ENCODE peak calls at places on chromosome 15, in six cellular contexts. I is IMR-90, R is Peyer's patch, E is AG04450, J is breast epithelium, B is heart left ventricle. P is an unnamed sample. For H3K27me3, the result is how much of the 10 kb centered on the place peaks cover.

GRCh38 chr15:88745696-88746095 is 57.5 kb upstream of the ACAN start:
- DNase-seq in J (no peak), I (peak), E (peak), R (no peak), B (no peak), P (peak)

GRCh38 chr15:87949214-87949933 is 307.2 kb downstream of the NTRK3 start:
- DNase-seq in E (no peak), R (no peak), J (no peak), I (no peak), B (no peak), P (no peak)

GRCh38 chr15:87604857-87605446 is 651.6 kb downstream of the NTRK3 start:
- DNase-seq in I (no peak), E (no peak), R (no peak), B (no peak), J (no peak), P (no peak)

GRCh38 chr15:39504812-39505211 is 76.1 kb upstream of the THBS1 start:
- DNase-seq in R (no peak), E (peak), I (peak), B (no peak), J (no peak), P (peak)

GRCh38 chr15:26160343-26160742 is 297.2 kb upstream of the ATP10A start:
- DNase-seq in I (no peak), E (no peak), J (no peak), B (no peak), R (no peak), P (no peak)

GRCh38 chr15:52234596-52235541 is 43.7 kb upstream of the GNB5 start:
- DNase-seq in B (no peak), J (no peak), E (no peak), R (no peak), I (no peak), P (no peak)

GRCh38 chr15:66707310-66708160 is 5.5 kb downstream of the SMAD6 start:
- DNase-seq in R (peak), E (no peak), B (peak), J (no peak), I (peak), P (no peak)

GRCh38 chr15:61091229-61091628 is 137.9 kb downstream of the RORA start:
- DNase-seq in B (no peak), E (no peak), I (no peak), R (no peak), J (no peak), P (no peak)

GRCh38 chr15:22903961-22904534 is 65.6 kb downstream of the NIPA2 start:
- DNase-seq in E (no peak), B (no peak), J (no peak), R (peak), I (no peak), P (no peak)

GRCh38 chr15:57111002-57111401 is 192.6 kb downstream of the TCF12 start:
- DNase-seq in I (no peak), J (no peak), R (no peak), E (no peak), B (no peak), P (no peak)

GRCh38 chr15:52115598-52116427 is 3.2 kb upstream of the BCL2L10 start:
- DNase-seq in I (peak), E (no peak), B (no peak), R (no peak), J (no peak), P (no peak)

GRCh38 chr15:71559098-71559497 is 251.3 kb upstream of the NR2E3 start:
- DNase-seq in E (peak), R (no peak), J (no peak), B (no peak), I (peak), P (peak)
- H3K4me3 ChIP-seq in E (no peak), R (no peak), J (no peak), B (no peak), I (no peak), P (no peak)

DNA sequence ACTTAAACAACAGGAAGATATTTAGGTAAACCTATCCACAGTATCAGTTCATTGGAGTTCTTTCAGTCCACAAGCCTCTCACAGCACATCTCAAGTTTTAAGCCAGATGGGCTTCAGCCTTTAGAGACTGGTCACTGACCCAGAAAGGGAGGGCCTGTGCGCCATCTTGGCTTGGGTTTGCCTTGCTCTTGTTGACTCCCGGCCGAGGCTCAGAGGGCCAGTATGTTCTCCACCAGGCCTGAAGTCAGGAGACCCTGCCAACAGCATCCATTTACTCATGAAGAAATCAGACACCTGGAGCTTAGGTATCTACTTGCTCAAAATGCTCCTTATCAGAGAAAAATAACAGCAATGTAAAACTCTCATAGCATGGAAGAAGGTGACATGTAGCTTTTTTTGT is 6.2 kb downstream of the RGMA start:
- DNase-seq in I (no peak), R (no peak), J (no peak), E (no peak), B (no peak), P (no peak)
- H3K27me3 ChIP-seq in I (under half), R (under half), J (under half), E (under half), B (under half), P (under half)

GRCh38 chr15:98853593-98854420 is 153.8 kb downstream of the PGPEP1L start:
- DNase-seq in B (no peak), I (no peak), R (no peak), J (no peak), E (no peak), P (no peak)

GRCh38 chr15:98856540-98856907 is 151.1 kb downstream of the PGPEP1L start:
- DNase-seq in R (no peak), I (peak), B (no peak), E (peak), J (no peak), P (peak)

GRCh38 chr15:98855815-98856539 is 151.6 kb downstream of the PGPEP1L start:
- DNase-seq in R (no peak), I (no peak), E (no peak), J (no peak), B (no peak), P (no peak)

GRCh38 chr15:98854496-98854895 is 153.1 kb downstream of the PGPEP1L start:
- DNase-seq in E (no peak), J (no peak), I (no peak), R (no peak), B (peak), P (no peak)

DNA sequence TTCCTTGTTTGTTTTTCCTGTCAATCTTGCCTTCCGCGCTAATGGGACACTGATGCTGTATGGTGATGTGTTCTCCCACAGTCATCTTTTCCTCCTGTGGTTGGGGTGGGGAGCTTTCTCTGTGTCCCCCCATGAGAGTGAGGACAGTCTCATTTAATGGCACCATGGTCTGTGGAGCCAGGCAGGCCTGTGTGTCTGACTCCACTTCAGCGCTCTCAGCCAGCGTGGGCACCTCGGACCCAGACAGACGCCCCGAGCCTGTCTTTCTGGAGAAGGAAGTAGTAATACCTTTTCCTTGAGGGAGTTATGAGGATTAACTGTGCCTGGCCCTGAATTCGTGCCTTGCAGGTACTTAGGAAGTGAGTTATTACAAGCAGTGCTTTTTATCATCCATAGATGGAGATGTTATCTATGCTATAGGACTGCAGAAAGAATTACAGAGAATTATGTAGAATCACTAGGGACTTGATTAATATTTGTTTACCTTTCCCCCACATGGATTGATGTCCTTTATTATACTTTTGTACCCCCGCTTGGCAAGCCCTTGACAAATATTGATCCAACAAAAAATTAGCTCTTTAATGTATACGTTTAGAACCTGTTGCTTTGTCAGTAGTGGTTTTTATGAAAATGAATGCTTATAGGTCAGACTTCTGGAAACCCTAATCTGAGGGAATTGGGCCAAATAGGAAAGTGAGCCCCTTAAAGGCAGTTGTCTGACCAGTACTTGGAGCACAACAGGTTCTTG is 152.4 kb downstream of the PGPEP1L start:
- DNase-seq in E (no peak), B (no peak), R (no peak), I (no peak), J (no peak), P (no peak)
- TF ChIP-seq CTCF in E (no peak), B (no peak), R (no peak), I (no peak), J (no peak), P (no peak)

GRCh38 chr15:85563731-85564130 is 183.3 kb downstream of the AKAP13 start:
- DNase-seq in B (no peak), E (no peak), R (no peak), I (no peak), J (no peak), P (no peak)

GRCh38 chr15:85571780-85572179 is 191.4 kb downstream of the AKAP13 start:
- DNase-seq in E (no peak), B (no peak), R (no peak), J (no peak), I (no peak), P (no peak)

GRCh38 chr15:85570331-85570730 is 189.9 kb downstream of the AKAP13 start:
- DNase-seq in B (no peak), R (no peak), E (no peak), I (no peak), J (no peak), P (no peak)

GRCh38 chr15:85564686-85565085 is 184.3 kb downstream of the AKAP13 start:
- DNase-seq in I (no peak), B (no peak), J (no peak), E (no peak), R (no peak), P (no peak)

DNA sequence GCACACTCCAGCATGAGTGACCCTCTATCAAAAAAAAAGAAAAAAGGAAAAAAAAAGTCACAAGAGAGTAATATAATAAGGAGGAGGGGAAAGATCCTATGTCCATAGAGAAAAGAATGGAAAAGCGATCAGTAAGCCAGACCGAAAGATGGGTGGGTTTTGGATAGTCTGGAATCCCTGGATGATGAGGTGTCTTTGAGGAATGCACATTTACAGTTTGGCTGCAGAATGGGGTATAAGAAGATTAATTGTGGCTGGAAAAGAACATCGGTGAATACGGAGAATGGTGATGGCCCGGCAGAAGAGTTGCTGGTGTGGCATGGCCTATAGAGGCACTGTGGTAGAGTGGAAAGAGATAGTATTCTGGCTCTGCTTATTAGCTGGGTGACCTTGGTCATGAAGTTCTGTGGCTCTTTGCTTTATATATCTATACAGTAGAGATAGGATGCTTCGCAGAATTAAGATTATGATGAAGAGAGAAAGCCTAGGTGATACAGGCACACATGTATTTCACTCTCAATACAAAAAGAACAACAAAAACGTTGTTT is 187.9 kb downstream of the AKAP13 start:
- DNase-seq in B (no peak), E (no peak), I (no peak), J (no peak), R (no peak), P (no peak)
- H3K4me3 ChIP-seq in B (no peak), E (no peak), I (no peak), J (no peak), R (no peak), P (no peak)

DNA sequence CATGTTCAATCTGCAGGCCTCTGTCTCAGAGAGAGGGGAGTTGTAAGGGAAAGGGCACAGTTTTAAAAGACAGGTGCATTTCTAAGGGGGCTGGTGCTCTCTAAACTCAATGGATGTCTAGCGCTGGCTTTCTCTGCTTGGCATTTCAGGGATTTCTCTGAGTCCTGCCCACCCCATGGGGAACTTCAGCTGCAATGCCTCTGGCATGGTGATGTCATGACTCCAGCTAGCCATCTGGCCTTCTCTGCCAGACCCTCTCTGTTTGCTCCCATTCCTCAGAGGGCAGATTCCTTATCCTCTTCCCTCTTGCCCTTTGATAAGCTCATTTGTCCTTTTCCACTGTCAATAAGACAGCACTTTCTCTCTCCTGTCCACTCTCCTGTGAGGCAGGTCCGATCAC is 40.8 kb downstream of the RPLP1 start:
- DNase-seq in R (no peak), E (no peak), B (no peak), I (no peak), J (no peak), P (no peak)
- H3K27me3 ChIP-seq in R (under half), E (under half), B (under half), I (half or more), J (under half), P (under half)

DNA sequence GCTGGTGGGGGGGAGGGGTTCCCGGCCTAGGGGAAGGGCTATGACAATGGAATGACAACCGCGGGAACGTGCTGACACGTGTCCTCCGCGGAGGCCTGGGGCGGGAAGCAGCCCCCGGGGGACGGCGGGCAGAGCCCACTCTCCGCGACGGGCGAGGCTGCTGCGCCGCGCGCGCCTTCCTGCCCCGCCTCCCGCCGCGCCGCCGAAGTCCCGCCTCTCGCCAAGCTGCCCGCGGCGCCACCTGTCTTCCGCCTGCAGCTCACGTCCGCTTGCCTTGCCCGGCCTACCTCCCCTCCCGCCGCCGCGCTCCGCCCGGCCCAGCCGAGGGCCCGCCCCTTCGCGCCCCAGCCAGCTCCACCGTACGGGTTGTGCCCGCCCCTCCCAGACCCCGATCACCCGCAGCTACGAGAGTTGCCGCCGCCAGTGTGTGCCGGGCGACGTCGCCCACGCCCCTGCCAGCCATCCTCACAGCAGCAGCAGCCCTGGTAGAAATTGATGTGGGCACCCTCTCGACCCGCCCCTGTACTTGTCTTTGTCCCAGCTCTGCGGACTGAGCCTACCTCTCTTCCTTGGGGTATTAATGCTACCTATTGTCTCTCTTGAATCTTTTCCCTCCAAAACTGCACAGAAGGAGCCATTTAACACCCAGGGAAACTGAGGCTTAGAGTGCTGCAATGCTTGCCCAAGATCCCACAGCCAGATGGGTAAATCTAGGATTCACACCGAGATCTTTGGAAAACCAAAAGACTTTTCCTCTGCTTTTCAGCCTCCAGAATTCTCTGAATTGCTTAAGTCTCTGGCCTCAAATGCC is at the start of gene PARP16:
- DNase-seq in J (peak), B (peak), I (peak), R (peak), E (peak), P (no peak)
- TF ChIP-seq CTCF in J (no peak), B (peak), I (peak), R (peak), E (peak), P (peak)

GRCh38 chr15:101534376-101534970 is 45.0 kb upstream of the PCSK6 start:
- DNase-seq in R (no peak), E (no peak), B (no peak), J (no peak), I (no peak), P (no peak)
- H3K4me3 ChIP-seq in R (no peak), E (no peak), B (no peak), J (no peak), I (no peak), P (no peak)

GRCh38 chr15:80402339-80402738 is 1.8 kb upstream of the ARNT2 start:
- DNase-seq in R (no peak), J (no peak), I (no peak), E (no peak), B (no peak), P (no peak)
- H3K27me3 ChIP-seq in R (under half), J (under half), I (under half), E (under half), B (half or more), P (under half)

P was measured in BJ.